ENCODE peak calls at places on chromosomes 5 and 9, in seven cellular contexts. J, E, S, O, X, N and P are unnamed samples.

GRCh38 chr9:37994639-37995347 is 74.2 kb downstream of the SHB start:
- DNase-seq in J (peak), E (peak), S (no peak), O (no peak), X (peak), N (no peak), P (no peak)

GRCh38 chr5:30994170-30994569 is 199.3 kb upstream of the CDH6 start:
- DNase-seq in J (no peak), E (no peak), S (no peak), O (no peak), X (no peak), N (no peak), P (no peak)

GRCh38 chr5:31196309-31196708 is 2.8 kb downstream of the CDH6 start:
- DNase-seq in J (no peak), E (no peak), S (no peak), O (no peak), X (no peak), N (no peak), P (no peak)

GRCh38 chr9:32486839-32487562 is 39.0 kb downstream of the RIGI start:
- DNase-seq in J (no peak), E (no peak), S (no peak), O (no peak), X (no peak), N (no peak), P (no peak)

GRCh38 chr5:156615901-156616300 is 234.2 kb upstream of the PPP1R2B start:
- DNase-seq in J (no peak), E (no peak), S (no peak), O (no peak), X (no peak), N (no peak), P (no peak)

GRCh38 chr5:21802869-21803490 is 1050.2 kb downstream of the CDH12 start:
- DNase-seq in J (no peak), E (no peak), S (no peak), O (no peak), X (peak), N (no peak), P (no peak)

GRCh38 chr9:121160025-121160424 is 41.6 kb downstream of the RAB14 start:
- DNase-seq in J (no peak), E (no peak), S (no peak), O (no peak), X (no peak), N (no peak), P (no peak)

GRCh38 chr9:130128251-130128650 is 44.0 kb upstream of the NCS1 start:
- DNase-seq in J (peak), E (no peak), S (no peak), O (no peak), X (peak), N (no peak), P (no peak)

GRCh38 chr5:15383021-15383420 is 117.0 kb upstream of the FBXL7 start:
- DNase-seq in J (no peak), E (no peak), S (no peak), O (no peak), X (no peak), N (no peak), P (no peak)

GRCh38 chr5:106140101-106140500 is 1530.6 kb downstream of the EFNA5 start:
- DNase-seq in J (no peak), E (no peak), S (no peak), O (no peak), X (no peak), N (no peak), P (no peak)

GRCh38 chr5:40688127-40688756 is 8.5 kb downstream of the PTGER4 start:
- DNase-seq in J (peak), E (peak), S (peak), O (peak), X (peak), N (peak), P (peak)

GRCh38 chr5:125125031-125125823 is 378.8 kb upstream of the ZNF608 start:
- DNase-seq in J (no peak), E (no peak), S (no peak), O (no peak), X (no peak), N (no peak), P (no peak)

GRCh38 chr5:74940782-74941363 is 74.7 kb upstream of the FAM169A start:
- DNase-seq in J (no peak), E (no peak), S (no peak), O (no peak), X (no peak), N (no peak), P (no peak)

GRCh38 chr9:133512253-133513213 is 12.2 kb downstream of the MYMK start:
- DNase-seq in J (no peak), E (no peak), S (no peak), O (no peak), X (no peak), N (no peak), P (no peak)

GRCh38 chr9:97848237-97848581 is 4.8 kb upstream of the FOXE1 start:
- DNase-seq in J (no peak), E (no peak), S (no peak), O (no peak), X (no peak), N (no peak), P (no peak)

GRCh38 chr5:131423056-131423455 is 159.2 kb downstream of the CDC42SE2 start:
- DNase-seq in J (no peak), E (no peak), S (no peak), O (no peak), X (no peak), N (no peak), P (no peak)

GRCh38 chr9:5310851-5311250 is 6.3 kb upstream of the RLN2 start:
- DNase-seq in J (no peak), E (no peak), S (no peak), O (no peak), X (no peak), N (no peak), P (no peak)
- TF ChIP-seq CTCF in J (no peak), E (no peak), S (no peak), O (no peak), X (no peak), N (no peak), P (no peak)

GRCh38 chr5:77256406-77256805 is 45.9 kb downstream of the PDE8B start:
- DNase-seq in J (no peak), E (no peak), S (no peak), O (no peak), X (no peak), N (no peak), P (no peak)

GRCh38 chr5:77255617-77256016 is 45.1 kb downstream of the PDE8B start:
- DNase-seq in J (no peak), E (no peak), S (no peak), O (no peak), X (no peak), N (no peak), P (no peak)

GRCh38 chr5:77262685-77263084 is 52.2 kb downstream of the PDE8B start:
- DNase-seq in J (no peak), E (no peak), S (no peak), O (no peak), X (no peak), N (no peak), P (no peak)

GRCh38 chr5:77259479-77259878 is 49.0 kb downstream of the PDE8B start:
- DNase-seq in J (no peak), E (no peak), S (no peak), O (no peak), X (peak), N (no peak), P (no peak)

GRCh38 chr5:77258652-77259051 is 48.2 kb downstream of the PDE8B start:
- DNase-seq in J (no peak), E (no peak), S (no peak), O (no peak), X (no peak), N (no peak), P (no peak)
- TF ChIP-seq CTCF in J (no peak), E (no peak), S (no peak), O (no peak), X (no peak), N (no peak), P (no peak)

DNA sequence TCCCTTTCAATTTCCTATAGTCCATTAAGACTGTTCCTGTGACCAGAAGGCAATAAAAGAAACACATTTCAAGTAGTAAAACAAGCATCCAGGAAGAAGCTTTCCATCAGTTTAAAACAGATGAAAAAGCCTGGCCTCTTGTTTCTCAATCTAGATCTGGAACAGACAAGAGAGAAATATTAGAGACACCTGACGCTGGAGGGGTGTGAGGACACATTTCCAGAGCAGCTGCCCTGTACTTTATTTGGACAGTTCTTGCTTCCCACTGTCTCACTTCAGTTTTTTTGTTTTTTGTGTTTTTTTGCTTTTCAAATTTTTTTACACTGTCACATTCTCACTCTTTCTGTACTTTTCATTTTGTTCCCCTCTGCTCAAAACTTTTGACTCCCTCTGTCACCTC is 54.3 kb downstream of the PRRC1 start:
- DNase-seq in J (no peak), E (no peak), S (no peak), O (no peak), X (no peak), N (no peak), P (no peak)
- TF ChIP-seq CTCF in J (no peak), E (no peak), S (no peak), O (no peak), X (no peak), N (no peak), P (no peak)

DNA sequence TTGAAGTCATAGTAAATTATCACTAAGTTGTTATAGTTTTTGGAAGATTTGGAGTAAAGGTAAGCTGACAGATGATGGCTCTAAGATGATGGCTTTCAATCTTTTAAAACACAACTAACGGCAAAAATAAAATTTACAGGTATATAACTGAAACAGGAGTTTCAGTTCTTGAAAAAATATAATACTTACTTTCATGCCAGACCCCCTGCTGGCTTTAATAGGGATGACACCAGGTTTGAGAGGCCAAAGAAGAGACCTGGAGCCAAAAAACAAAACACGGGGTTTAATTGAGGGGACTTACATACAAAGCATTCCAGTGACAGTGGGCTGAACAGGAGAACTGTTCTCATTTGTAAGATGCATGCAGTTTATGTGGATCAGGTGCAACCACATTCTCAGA is 301.7 kb upstream of the PCSK5 start:
- DNase-seq in J (no peak), E (no peak), S (no peak), O (no peak), X (peak), N (no peak), P (no peak)
- TF ChIP-seq CTCF in J (no peak), E (no peak), S (peak), O (peak), X (peak), N (no peak), P (peak)

DNA sequence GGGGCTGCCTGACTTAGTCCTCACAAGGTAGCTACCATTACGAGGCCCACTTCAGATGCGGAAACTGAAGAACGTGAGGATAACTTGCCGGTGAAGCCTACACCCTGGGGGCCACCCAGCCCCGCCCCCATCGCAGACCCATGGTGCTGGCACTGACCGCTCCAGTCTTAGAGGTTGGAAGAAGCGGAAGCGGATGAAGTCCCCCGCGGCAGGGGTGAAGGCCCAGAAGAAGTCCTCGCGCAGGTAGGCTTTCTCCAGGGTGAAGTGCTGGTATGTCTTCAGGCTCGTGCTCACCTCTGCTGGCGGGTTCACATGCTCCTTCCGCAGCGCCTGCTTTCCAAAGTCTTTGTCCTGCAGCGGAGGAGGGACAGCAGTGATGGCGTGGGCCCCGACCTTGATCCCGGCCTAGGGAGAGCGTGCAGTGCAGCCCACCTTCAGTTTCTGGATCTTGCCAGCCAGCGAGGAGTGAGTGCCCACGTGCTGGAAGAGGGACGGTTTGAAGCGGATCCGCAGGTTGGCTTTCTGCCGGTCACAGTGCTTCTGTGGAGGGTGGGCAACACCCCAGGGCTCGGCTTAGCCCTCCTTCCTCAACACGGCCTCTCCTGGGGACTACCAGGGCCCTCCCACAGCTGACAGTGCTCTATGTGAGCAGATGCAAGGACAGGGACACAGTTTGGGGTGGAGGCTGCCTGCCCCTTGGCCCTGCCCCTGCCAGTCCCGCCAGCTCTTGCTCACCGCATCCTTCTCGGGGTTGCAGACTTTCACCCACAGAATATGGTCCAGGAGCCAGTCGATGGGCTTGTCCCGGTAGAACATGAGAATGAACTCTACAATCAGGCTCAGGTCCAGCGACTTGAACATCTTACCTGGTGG is 5.2 kb downstream of the LTC4S start:
- DNase-seq in J (no peak), E (no peak), S (no peak), O (no peak), X (no peak), N (no peak), P (no peak)
- TF ChIP-seq CTCF in J (no peak), E (no peak), S (no peak), O (no peak), X (no peak), N (no peak), P (no peak)

DNA sequence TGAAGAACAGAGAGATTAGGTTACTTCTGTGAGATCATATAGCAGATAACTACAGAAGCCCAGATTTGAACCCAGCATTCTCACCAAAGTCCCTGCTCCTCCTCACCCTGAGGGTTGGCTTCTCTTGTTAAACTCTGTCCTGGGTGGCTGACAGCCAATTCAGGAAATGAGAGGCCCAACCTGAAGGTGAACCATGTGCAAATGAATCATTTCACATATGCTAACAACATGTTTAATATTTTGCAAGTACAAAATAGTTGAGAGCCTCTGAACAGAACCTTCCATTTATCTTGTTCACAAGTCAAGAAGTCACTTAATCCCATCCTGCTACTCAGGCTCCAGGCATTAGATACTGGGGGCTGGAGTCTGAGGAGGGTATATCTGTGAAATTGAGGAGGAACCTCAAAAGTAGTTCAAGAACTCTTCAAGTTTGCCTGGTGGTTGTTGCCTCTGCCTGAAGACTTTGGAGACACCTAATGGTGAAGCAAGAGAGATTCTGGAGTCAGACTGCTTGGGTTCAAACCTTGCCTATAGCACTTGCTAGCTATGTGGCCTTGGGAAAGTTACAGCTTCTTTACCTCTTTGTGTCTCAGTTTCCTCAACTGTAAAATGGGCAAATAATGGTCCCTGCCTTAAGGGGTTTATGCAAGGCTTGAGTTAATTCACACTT is 564.0 kb downstream of the PSAT1 start:
- DNase-seq in J (no peak), E (no peak), S (no peak), O (no peak), X (no peak), N (no peak), P (no peak)
- TF ChIP-seq CTCF in J (no peak), E (no peak), S (no peak), O (no peak), X (no peak), N (no peak), P (no peak)

GRCh38 chr5:148000036-148000435 is 63.7 kb upstream of the SPINK5 start:
- DNase-seq in J (no peak), E (no peak), S (no peak), O (no peak), X (no peak), N (no peak), P (no peak)

GRCh38 chr5:148002471-148002870 is 61.3 kb upstream of the SPINK5 start:
- DNase-seq in J (no peak), E (no peak), S (no peak), O (no peak), X (no peak), N (no peak), P (no peak)

GRCh38 chr5:148011407-148012124 is 52.2 kb upstream of the SPINK5 start:
- DNase-seq in J (no peak), E (no peak), S (no peak), O (peak), X (no peak), N (no peak), P (no peak)

GRCh38 chr5:148003226-148003625 is 60.6 kb upstream of the SPINK5 start:
- DNase-seq in J (no peak), E (no peak), S (no peak), O (no peak), X (no peak), N (no peak), P (no peak)

DNA sequence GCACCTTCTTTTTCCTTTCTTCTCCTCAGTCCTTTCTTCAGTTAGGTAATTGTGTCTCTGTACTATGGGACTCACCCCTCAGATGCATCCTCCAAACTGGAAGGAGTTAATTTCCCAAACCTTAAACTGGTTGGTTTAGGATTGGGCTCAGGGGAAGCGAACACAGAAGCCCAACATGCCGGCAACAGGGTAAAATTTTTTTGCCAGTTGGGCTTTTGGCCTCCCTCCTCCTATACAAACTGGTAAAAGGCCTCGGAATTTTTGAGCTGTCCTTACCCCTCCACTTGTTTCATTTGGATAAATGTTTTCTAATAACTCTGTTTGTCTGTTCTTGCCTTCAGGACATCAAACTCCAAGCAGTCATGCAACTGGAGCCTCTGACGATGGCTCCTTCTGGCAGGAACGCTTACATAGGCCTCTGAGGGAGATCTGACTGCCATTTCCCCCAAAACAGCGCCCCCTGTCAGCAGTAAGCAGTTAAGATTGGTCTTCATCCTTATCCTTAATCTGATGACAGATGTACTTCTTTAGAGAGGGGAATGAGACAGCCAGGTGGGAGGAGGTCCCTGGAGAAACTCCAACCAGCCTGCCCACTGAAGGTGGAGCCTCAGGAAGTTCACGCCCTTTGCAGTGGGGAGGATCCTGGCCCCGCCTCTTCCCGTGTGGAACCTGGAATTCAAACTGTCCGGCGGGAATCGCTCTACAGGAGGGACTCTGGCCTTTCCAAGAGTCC is 57.8 kb upstream of the SPINK5 start:
- DNase-seq in J (no peak), E (no peak), S (no peak), O (no peak), X (peak), N (no peak), P (no peak)
- TF ChIP-seq CTCF in J (no peak), E (no peak), S (peak), O (no peak), X (peak), N (no peak), P (peak)

GRCh38 chr9:16715404-16715803 is 155.1 kb downstream of the BNC2 start:
- DNase-seq in J (no peak), E (no peak), S (no peak), O (no peak), X (no peak), N (no peak), P (no peak)
- TF ChIP-seq CTCF in J (no peak), E (no peak), S (no peak), O (no peak), X (no peak), N (no peak), P (no peak)

DNA sequence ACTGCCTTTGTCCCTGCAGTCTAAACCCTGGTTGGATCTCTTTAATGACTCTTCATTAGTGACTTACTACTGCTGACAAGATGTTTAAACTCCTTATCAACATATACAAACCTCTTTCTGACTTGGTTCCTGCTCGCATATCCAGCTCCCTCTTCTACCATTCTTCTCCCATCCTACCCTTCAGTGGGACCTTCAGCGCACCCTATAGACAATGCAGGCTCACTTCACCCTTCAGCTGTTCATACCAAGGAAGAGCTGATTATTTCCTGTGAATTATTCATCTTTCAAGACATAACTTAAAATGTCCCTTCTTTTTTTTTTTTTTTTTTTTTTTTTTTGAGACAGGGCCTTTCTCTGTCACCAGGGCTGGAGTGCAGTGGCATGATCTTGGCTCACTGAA is 436.5 kb downstream of the KIAA0825 start:
- DNase-seq in J (no peak), E (no peak), S (no peak), O (peak), X (peak), N (no peak), P (no peak)
- TF ChIP-seq CTCF in J (no peak), E (no peak), S (peak), O (no peak), X (peak), N (no peak), P (no peak)